ENCODE peak calls at places on chromosomes 1 and 21, in nine cellular contexts. One of them, this sample, is unnamed.

GRCh38 chr21:46005081-46005480 is 23.5 kb downstream of the COL6A1 start:
- DNase-seq in NCI-H446 treated with DMSO at 0.1 percent for 48 hours: no peak
- DNase-seq in RCC 7860: no peak
- DNase-seq in fibroblast of lung: no peak
- DNase-seq in fibroblast of gingiva: peak; percentile 36
- DNase-seq in AG04450: no peak
- DNase-seq in colonic mucosa: peak; percentile 15
- DNase-seq in Right ventricle myocardium superior: no peak
- DNase-seq in prostate gland: peak; percentile 3
- DNase-seq in this sample: no peak

GRCh38 chr1:22320703-22321344 is 130.8 kb upstream of the ZBTB40 start:
- DNase-seq in NCI-H446 treated with DMSO at 0.1 percent for 48 hours: no peak
- DNase-seq in RCC 7860: no peak
- DNase-seq in fibroblast of lung: no peak
- DNase-seq in fibroblast of gingiva: no peak
- DNase-seq in AG04450: no peak
- DNase-seq in colonic mucosa: no peak
- DNase-seq in Right ventricle myocardium superior: no peak
- DNase-seq in prostate gland: no peak
- DNase-seq in this sample: no peak

GRCh38 chr1:50347933-50348332 is 75.3 kb downstream of the DMRTA2 start:
- DNase-seq in NCI-H446 treated with DMSO at 0.1 percent for 48 hours: no peak
- DNase-seq in RCC 7860: no peak
- DNase-seq in fibroblast of lung: no peak
- DNase-seq in fibroblast of gingiva: no peak
- DNase-seq in AG04450: no peak
- DNase-seq in colonic mucosa: no peak
- DNase-seq in Right ventricle myocardium superior: no peak
- DNase-seq in prostate gland: no peak
- DNase-seq in this sample: no peak

GRCh38 chr1:87327362-87328120 is 1.1 kb upstream of the LMO4 start:
- DNase-seq in NCI-H446 treated with DMSO at 0.1 percent for 48 hours: no peak
- DNase-seq in RCC 7860: no peak
- DNase-seq in fibroblast of lung: no peak
- DNase-seq in fibroblast of gingiva: no peak
- DNase-seq in AG04450: no peak
- DNase-seq in colonic mucosa: no peak
- DNase-seq in Right ventricle myocardium superior: no peak
- DNase-seq in prostate gland: no peak
- DNase-seq in this sample: no peak

GRCh38 chr1:112793631-112794565 is 78.8 kb upstream of the PPM1J start:
- DNase-seq in NCI-H446 treated with DMSO at 0.1 percent for 48 hours: no peak
- DNase-seq in RCC 7860: no peak
- DNase-seq in fibroblast of lung: peak; percentile 53
- DNase-seq in fibroblast of gingiva: no peak
- DNase-seq in AG04450: no peak
- DNase-seq in colonic mucosa: no peak
- DNase-seq in Right ventricle myocardium superior: no peak
- DNase-seq in prostate gland: no peak
- DNase-seq in this sample: no peak

GRCh38 chr1:68221971-68222355 is 10.4 kb downstream of the WLS start:
- DNase-seq in NCI-H446 treated with DMSO at 0.1 percent for 48 hours: no peak
- DNase-seq in RCC 7860: no peak
- DNase-seq in fibroblast of lung: peak; percentile 88
- DNase-seq in fibroblast of gingiva: no peak
- DNase-seq in AG04450: no peak
- DNase-seq in colonic mucosa: no peak
- DNase-seq in Right ventricle myocardium superior: no peak
- DNase-seq in prostate gland: no peak
- DNase-seq in this sample: no peak

GRCh38 chr1:150753416-150753815 is 12.2 kb downstream of the CTSS start:
- DNase-seq in NCI-H446 treated with DMSO at 0.1 percent for 48 hours: no peak
- DNase-seq in RCC 7860: no peak
- DNase-seq in fibroblast of lung: no peak
- DNase-seq in fibroblast of gingiva: no peak
- DNase-seq in AG04450: no peak
- DNase-seq in colonic mucosa: peak; percentile 56
- DNase-seq in Right ventricle myocardium superior: no peak
- DNase-seq in prostate gland: no peak
- DNase-seq in this sample: no peak

GRCh38 chr1:214520544-214521165 is 30.7 kb downstream of the PTPN14 start:
- DNase-seq in NCI-H446 treated with DMSO at 0.1 percent for 48 hours: no peak
- DNase-seq in RCC 7860: no peak
- DNase-seq in fibroblast of lung: no peak
- DNase-seq in fibroblast of gingiva: no peak
- DNase-seq in AG04450: no peak
- DNase-seq in colonic mucosa: no peak
- DNase-seq in Right ventricle myocardium superior: no peak
- DNase-seq in prostate gland: no peak
- DNase-seq in this sample: no peak

GRCh38 chr1:2179283-2180013 is 15.1 kb downstream of the FAAP20 start:
- DNase-seq in NCI-H446 treated with DMSO at 0.1 percent for 48 hours: no peak
- DNase-seq in RCC 7860: no peak
- DNase-seq in fibroblast of lung: no peak
- DNase-seq in fibroblast of gingiva: no peak
- DNase-seq in AG04450: no peak
- DNase-seq in colonic mucosa: no peak
- DNase-seq in Right ventricle myocardium superior: no peak
- DNase-seq in prostate gland: no peak
- DNase-seq in this sample: no peak

GRCh38 chr1:172489847-172490246 is 43.1 kb upstream of the SUCO start:
- DNase-seq in NCI-H446 treated with DMSO at 0.1 percent for 48 hours: no peak
- DNase-seq in RCC 7860: no peak
- DNase-seq in fibroblast of lung: no peak
- DNase-seq in fibroblast of gingiva: peak; percentile 74
- DNase-seq in AG04450: no peak
- DNase-seq in colonic mucosa: no peak
- DNase-seq in Right ventricle myocardium superior: no peak
- DNase-seq in prostate gland: no peak
- DNase-seq in this sample: no peak

GRCh38 chr1:111561328-111561727 is 57.9 kb upstream of the ADORA3 start:
- DNase-seq in NCI-H446 treated with DMSO at 0.1 percent for 48 hours: peak; percentile 6
- DNase-seq in RCC 7860: no peak
- DNase-seq in fibroblast of lung: no peak
- DNase-seq in fibroblast of gingiva: no peak
- DNase-seq in AG04450: no peak
- DNase-seq in colonic mucosa: no peak
- DNase-seq in Right ventricle myocardium superior: no peak
- DNase-seq in prostate gland: no peak
- DNase-seq in this sample: no peak

GRCh38 chr1:24790490-24790889 is 45.2 kb downstream of the CLIC4 start:
- DNase-seq in NCI-H446 treated with DMSO at 0.1 percent for 48 hours: no peak
- DNase-seq in RCC 7860: no peak
- DNase-seq in fibroblast of lung: no peak
- DNase-seq in fibroblast of gingiva: no peak
- DNase-seq in AG04450: no peak
- DNase-seq in colonic mucosa: no peak
- DNase-seq in Right ventricle myocardium superior: no peak
- DNase-seq in prostate gland: no peak
- DNase-seq in this sample: no peak

GRCh38 chr1:194830387-194830786 is 1644.0 kb upstream of the B3GALT2 start:
- DNase-seq in NCI-H446 treated with DMSO at 0.1 percent for 48 hours: no peak
- DNase-seq in RCC 7860: no peak
- DNase-seq in fibroblast of lung: no peak
- DNase-seq in fibroblast of gingiva: no peak
- DNase-seq in AG04450: no peak
- DNase-seq in colonic mucosa: no peak
- DNase-seq in Right ventricle myocardium superior: no peak
- DNase-seq in prostate gland: no peak
- DNase-seq in this sample: no peak

GRCh38 chr1:25714532-25714931 is 85.5 kb upstream of the SELENON start:
- DNase-seq in NCI-H446 treated with DMSO at 0.1 percent for 48 hours: no peak
- DNase-seq in RCC 7860: no peak
- DNase-seq in fibroblast of lung: no peak
- DNase-seq in fibroblast of gingiva: no peak
- DNase-seq in AG04450: no peak
- DNase-seq in colonic mucosa: no peak
- DNase-seq in Right ventricle myocardium superior: no peak
- DNase-seq in prostate gland: no peak
- DNase-seq in this sample: no peak

GRCh38 chr1:225603538-225604354 is 49.2 kb downstream of the ENAH start:
- DNase-seq in NCI-H446 treated with DMSO at 0.1 percent for 48 hours: no peak
- DNase-seq in RCC 7860: no peak
- DNase-seq in fibroblast of lung: peak; percentile 78
- DNase-seq in fibroblast of gingiva: peak; percentile 41
- DNase-seq in AG04450: no peak
- DNase-seq in colonic mucosa: no peak
- DNase-seq in Right ventricle myocardium superior: no peak
- DNase-seq in prostate gland: no peak
- DNase-seq in this sample: no peak

GRCh38 chr1:182761396-182762395 is 27.9 kb upstream of the NPL start:
- DNase-seq in NCI-H446 treated with DMSO at 0.1 percent for 48 hours: peak; percentile 56
- DNase-seq in RCC 7860: no peak
- DNase-seq in fibroblast of lung: no peak
- DNase-seq in fibroblast of gingiva: peak; percentile 55
- DNase-seq in AG04450: no peak
- DNase-seq in colonic mucosa: no peak
- DNase-seq in Right ventricle myocardium superior: no peak
- DNase-seq in prostate gland: no peak
- DNase-seq in this sample: no peak

GRCh38 chr1:15351301-15351700 is 58.4 kb upstream of the EFHD2 start:
- DNase-seq in NCI-H446 treated with DMSO at 0.1 percent for 48 hours: no peak
- DNase-seq in RCC 7860: no peak
- DNase-seq in fibroblast of lung: no peak
- DNase-seq in fibroblast of gingiva: no peak
- DNase-seq in AG04450: no peak
- DNase-seq in colonic mucosa: peak; percentile 71
- DNase-seq in Right ventricle myocardium superior: no peak
- DNase-seq in prostate gland: no peak
- DNase-seq in this sample: no peak

GRCh38 chr1:45211061-45211460 is 4.7 kb upstream of the ZSWIM5 start:
- DNase-seq in NCI-H446 treated with DMSO at 0.1 percent for 48 hours: no peak
- DNase-seq in RCC 7860: no peak
- DNase-seq in fibroblast of lung: no peak
- DNase-seq in fibroblast of gingiva: no peak
- DNase-seq in AG04450: no peak
- DNase-seq in colonic mucosa: peak; percentile 54
- DNase-seq in Right ventricle myocardium superior: no peak
- DNase-seq in prostate gland: no peak
- DNase-seq in this sample: no peak

GRCh38 chr1:115326419-115326818 is 11.6 kb downstream of the NGF start:
- DNase-seq in NCI-H446 treated with DMSO at 0.1 percent for 48 hours: no peak
- DNase-seq in RCC 7860: no peak
- DNase-seq in fibroblast of lung: no peak
- DNase-seq in fibroblast of gingiva: no peak
- DNase-seq in AG04450: no peak
- DNase-seq in colonic mucosa: no peak
- DNase-seq in Right ventricle myocardium superior: no peak
- DNase-seq in prostate gland: no peak
- DNase-seq in this sample: no peak

GRCh38 chr1:156821801-156822200 is 5.2 kb upstream of the SH2D2A start:
- DNase-seq in NCI-H446 treated with DMSO at 0.1 percent for 48 hours: no peak
- DNase-seq in RCC 7860: no peak
- DNase-seq in fibroblast of lung: peak; percentile 86
- DNase-seq in fibroblast of gingiva: no peak
- DNase-seq in AG04450: no peak
- DNase-seq in colonic mucosa: no peak
- DNase-seq in Right ventricle myocardium superior: no peak
- DNase-seq in prostate gland: no peak
- DNase-seq in this sample: no peak

This sample was measured in HuH-7.5.